ENCODE peak calls at places on chromosomes 7 and 10, in four cellular contexts. Z is H1, D is SK-N-SH, Y is GM12878. A is an unnamed sample.

GRCh38 chr7:48096273-48096672 is 7.2 kb downstream of the UPP1 start:
- DNase-seq in Z (no peak), D (no peak), Y (no peak), A (no peak)

GRCh38 chr7:44348851-44349781 is 23.7 kb upstream of the CAMK2B start:
- DNase-seq in D (no peak), Y (no peak), Z (no peak), A (peak)

GRCh38 chr7:128197586-128197985 is 43.5 kb upstream of the LEP start:
- DNase-seq in Y (no peak), Z (no peak), D (peak), A (no peak)

GRCh38 chr7:140348161-140348849 is 50.0 kb downstream of the SLC37A3 start:
- DNase-seq in Y (no peak), Z (no peak), D (no peak), A (no peak)

GRCh38 chr10:104037261-104037951 is 48.3 kb downstream of the COL17A1 start:
- DNase-seq in D (no peak), Y (no peak), Z (peak), A (no peak)

GRCh38 chr7:139525239-139525638 is 1.8 kb downstream of the CLEC2L start:
- DNase-seq in Z (no peak), Y (no peak), D (no peak), A (no peak)

GRCh38 chr10:69401416-69401815 is 15.3 kb downstream of the TACR2 start:
- DNase-seq in D (no peak), Y (no peak), Z (no peak), A (no peak)

GRCh38 chr7:128867842-128868623 is 5.4 kb downstream of the ATP6V1F start:
- DNase-seq in Y (no peak), Z (no peak), D (peak), A (no peak)

GRCh38 chr10:89398003-89398749 is 5.8 kb downstream of the IFIT1 start:
- DNase-seq in Y (no peak), Z (no peak), D (no peak), A (no peak)

GRCh38 chr10:42955493-42955889 is 121.4 kb upstream of the RET start:
- DNase-seq in Y (no peak), Z (no peak), D (no peak), A (no peak)

GRCh38 chr7:21030237-21030636 is 243.6 kb upstream of the SP8 start:
- DNase-seq in Z (no peak), D (no peak), Y (no peak), A (no peak)

GRCh38 chr10:32239770-32240169 is 107.2 kb downstream of the EPC1 start:
- DNase-seq in Y (no peak), Z (no peak), D (no peak), A (no peak)

GRCh38 chr10:126407831-126408230 is 19.6 kb upstream of the ADAM12 start:
- DNase-seq in Y (no peak), Z (no peak), D (no peak), A (no peak)

DNA sequence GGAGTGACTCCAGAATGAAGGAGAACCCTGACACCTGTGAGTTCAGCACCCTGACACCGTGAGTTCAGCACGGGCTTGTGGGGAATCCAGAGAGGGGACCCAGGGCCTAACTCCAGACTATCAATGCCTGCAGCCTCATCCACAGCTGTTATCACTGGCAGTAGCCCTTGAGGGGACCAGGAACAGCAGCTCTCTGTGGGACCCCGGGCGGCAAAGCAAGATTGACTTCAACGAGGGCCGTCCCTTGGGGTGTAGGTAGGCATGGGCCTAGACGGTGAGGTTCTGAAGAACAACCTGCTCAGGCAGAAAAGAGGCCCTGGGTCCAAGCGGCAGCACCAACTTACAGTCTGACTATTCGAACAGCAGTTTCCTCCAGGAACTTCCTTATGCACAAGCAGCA is 8.9 kb downstream of the GRID1 start:
- DNase-seq in Z (no peak), D (no peak), Y (no peak), A (no peak)
- TF ChIP-seq TCF12 in Z (no peak), D (no peak), Y (no peak), A (no peak)

DNA sequence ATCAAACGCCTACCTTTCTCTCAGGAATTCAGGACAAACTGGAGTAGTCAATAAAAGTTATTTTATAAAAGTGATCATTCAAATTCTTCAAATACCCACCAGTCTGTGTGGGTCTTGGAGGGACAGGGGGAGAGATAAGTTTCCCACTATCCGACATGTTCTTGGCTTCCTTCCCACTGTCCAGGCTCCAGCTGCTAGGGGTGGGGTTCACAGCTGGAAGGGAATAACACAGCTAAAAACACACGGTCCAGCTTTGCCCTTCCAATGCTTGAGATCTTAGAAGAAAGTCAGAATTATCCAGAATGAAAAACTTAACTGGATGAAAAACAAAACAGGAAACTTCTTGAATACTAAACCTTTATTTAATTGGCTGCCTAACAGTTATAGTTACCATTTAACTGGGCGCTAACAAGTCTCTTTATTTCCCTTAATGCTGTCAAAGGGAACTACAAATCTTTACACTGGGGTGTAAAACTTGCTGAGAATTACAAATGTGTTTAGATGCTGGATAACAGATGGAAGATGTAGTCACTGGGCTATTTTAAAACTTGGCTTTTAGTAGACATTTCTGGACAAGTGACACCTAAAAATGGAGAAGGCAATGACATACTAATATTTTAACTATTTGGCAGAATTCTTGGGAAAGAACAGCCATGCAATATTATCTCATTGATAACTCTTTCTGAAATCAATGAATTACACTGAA is 172.8 kb upstream of the IMMP2L start:
- DNase-seq in Z (no peak), D (no peak), Y (no peak), A (no peak)
- TF ChIP-seq TCF12 in Z (no peak), D (no peak), Y (no peak), A (no peak)

GRCh38 chr7:95642173-95642572 is 45.9 kb upstream of the PDK4 start:
- DNase-seq in D (no peak), Y (no peak), Z (no peak), A (no peak)
- TF ChIP-seq TCF12 in D (no peak), Y (no peak), Z (no peak), A (no peak)

GRCh38 chr10:52956861-52957260 is 184.3 kb upstream of the MBL2 start:
- DNase-seq in D (no peak), Z (no peak), Y (no peak), A (no peak)
- TF ChIP-seq TCF12 in D (no peak), Z (no peak), Y (no peak), A (no peak)

GRCh38 chr10:16907720-16908119 is 90.5 kb upstream of the RSU1 start:
- DNase-seq in D (no peak), Z (no peak), Y (no peak), A (no peak)

GRCh38 chr10:16905304-16905703 is 88.1 kb upstream of the RSU1 start:
- DNase-seq in D (no peak), Z (no peak), Y (no peak), A (no peak)

GRCh38 chr10:16902606-16903005 is 85.4 kb upstream of the RSU1 start:
- DNase-seq in Y (no peak), D (no peak), Z (no peak), A (no peak)

GRCh38 chr10:16904049-16904448 is 86.8 kb upstream of the RSU1 start:
- DNase-seq in Y (no peak), D (no peak), Z (no peak), A (no peak)

GRCh38 chr10:16904619-16905018 is 87.4 kb upstream of the RSU1 start:
- DNase-seq in D (no peak), Z (no peak), Y (no peak), A (no peak)
- TF ChIP-seq TCF12 in D (peak), Z (no peak), Y (no peak), A (no peak)

GRCh38 chr7:51256244-51256781 is 60.3 kb downstream of the COBL start:
- DNase-seq in D (no peak), Y (no peak), Z (peak), A (no peak)
- TF ChIP-seq TCF12 in D (no peak), Y (no peak), Z (no peak), A (no peak)

GRCh38 chr10:61781969-61782403 is 119.3 kb downstream of the CABCOCO1 start:
- DNase-seq in Y (no peak), Z (no peak), D (no peak), A (no peak)

GRCh38 chr10:61780732-61781131 is 118.0 kb downstream of the CABCOCO1 start:
- DNase-seq in Z (no peak), D (no peak), Y (no peak), A (no peak)

GRCh38 chr10:61779276-61779675 is 116.5 kb downstream of the CABCOCO1 start:
- DNase-seq in Z (no peak), Y (no peak), D (no peak), A (no peak)

GRCh38 chr10:61778137-61778536 is 115.4 kb downstream of the CABCOCO1 start:
- DNase-seq in Z (no peak), D (no peak), Y (no peak), A (no peak)

GRCh38 chr10:61779950-61780659 is 117.4 kb downstream of the CABCOCO1 start:
- DNase-seq in Z (no peak), D (no peak), Y (no peak), A (no peak)
- TF ChIP-seq TCF12 in Z (no peak), D (no peak), Y (no peak), A (no peak)

GRCh38 chr7:3722396-3722846 is 421.4 kb downstream of the SDK1 start:
- DNase-seq in Y (no peak), D (peak), Z (peak), A (peak)
- TF ChIP-seq TCF12 in Y (no peak), D (no peak), Z (no peak), A (no peak)

GRCh38 chr10:133390597-133391248 is 3.2 kb upstream of the MTG1 start:
- DNase-seq in D (no peak), Y (no peak), Z (no peak), A (no peak)

GRCh38 chr10:133391761-133392518 is 2.0 kb upstream of the MTG1 start:
- DNase-seq in D (no peak), Z (no peak), Y (no peak), A (no peak)

GRCh38 chr10:133391249-133391635 is 2.7 kb upstream of the MTG1 start:
- DNase-seq in D (no peak), Y (no peak), Z (no peak), A (no peak)

GRCh38 chr10:133388265-133388972 is 5.5 kb upstream of the MTG1 start:
- DNase-seq in D (no peak), Y (peak), Z (no peak), A (peak)

DNA sequence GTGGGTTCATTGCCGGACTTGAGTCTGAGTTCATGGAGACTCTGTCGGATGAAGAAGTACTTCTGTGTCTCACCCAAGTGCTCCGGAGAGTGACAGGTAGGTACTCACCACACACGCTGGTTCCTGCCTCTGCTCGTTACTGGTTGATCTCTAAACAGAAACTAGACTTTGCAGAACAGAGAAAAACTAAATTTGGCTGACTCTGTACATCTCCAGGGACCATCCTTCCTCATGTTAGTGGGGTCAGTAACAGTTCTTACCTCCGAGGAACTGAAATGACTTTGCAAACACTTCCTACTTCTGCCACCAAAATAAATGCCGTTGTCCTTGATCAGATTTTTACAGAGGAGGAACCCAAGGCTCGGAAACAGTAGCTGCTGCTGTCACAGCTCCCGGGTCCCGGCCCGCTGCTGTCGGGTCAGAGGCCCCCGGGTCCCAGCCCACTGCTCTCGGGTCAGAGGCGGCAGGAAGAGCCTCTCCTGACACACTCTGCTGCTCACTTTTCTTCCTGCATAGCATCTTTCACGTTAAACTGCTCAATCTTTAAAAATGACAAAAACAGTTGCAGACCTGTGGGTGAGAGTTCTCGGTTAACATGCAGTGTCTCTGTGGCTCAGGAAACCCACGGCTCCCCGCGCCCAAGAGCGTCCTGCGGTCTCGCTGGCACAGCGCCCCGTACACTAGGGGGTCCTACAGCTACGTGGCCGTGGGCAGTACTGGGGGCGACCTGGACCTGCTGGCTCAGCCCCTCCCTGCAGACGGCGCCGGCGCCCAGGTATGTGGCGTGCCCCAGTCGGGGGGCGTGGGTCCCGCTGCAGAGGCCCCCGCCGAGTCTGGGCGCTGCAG is 4.8 kb upstream of the MTG1 start:
- DNase-seq in D (no peak), Z (no peak), Y (peak), A (no peak)
- TF ChIP-seq TCF12 in D (no peak), Z (no peak), Y (peak), A (no peak)